ENCODE peak calls at places on chromosomes 3 and 15, in ten cellular contexts. W is psoas muscle; Z is GM13977; O is T47D; R is NCI-H510A treated with DMSO at 0.1 percent for 48 hours; L is activated T-cell treated with anti-CD3 and anti-CD28 coated beads for 1 hour; P is stimulated activated CD4-positive, alpha-beta T cell treated with anti-CD3 and anti-CD28 coated beads, Interleukin-15, amount 100 ng/mL, for 24 hours; T is GDM1; M is NCI-H774; F is fibroblast of the aortic adventitia. Y is an unnamed sample.
A peak's percentile ranks its signal among the peaks of the same experiment; 100 is the strongest.

GRCh38 chr3:191373327-191373726 is 43.0 kb upstream of the UTS2B start:
- DNase-seq in M (no peak), F (peak; percentile 51), T (no peak), P (no peak), L (no peak), R (no peak), O (no peak), W (no peak), Z (no peak), Y (no peak)

GRCh38 chr3:54034971-54035370 is 87.4 kb upstream of the CACNA2D3 start:
- DNase-seq in L (no peak), W (no peak), P (peak; percentile 3), F (no peak), R (no peak), Z (no peak), T (no peak), O (no peak), M (no peak), Y (no peak)

GRCh38 chr15:72472907-72473669 is 1.0 kb upstream of the ARIH1 start:
- DNase-seq in W (no peak), R (peak; percentile 43), P (no peak), L (no peak), T (no peak), O (no peak), F (peak; percentile 57), Z (no peak), M (no peak), Y (no peak)

GRCh38 chr3:51568978-51569377 is 30.5 kb downstream of the RAD54L2 start:
- DNase-seq in O (no peak), Z (no peak), L (no peak), T (peak; percentile 3), P (no peak), F (no peak), W (no peak), M (no peak), R (no peak), Y (no peak)

GRCh38 chr3:39433642-39434041 is 27.1 kb downstream of the RPSA start:
- DNase-seq in O (no peak), L (no peak), F (peak; percentile 76), P (no peak), R (no peak), T (no peak), W (no peak), Z (no peak), M (no peak), Y (no peak)

GRCh38 chr15:66943456-66944095 is 121.8 kb upstream of the SMAD3 start:
- DNase-seq in R (peak; percentile 10), T (no peak), O (peak; percentile 33), M (no peak), P (no peak), L (no peak), Z (no peak), F (no peak), W (no peak), Y (peak; percentile 48)

GRCh38 chr3:121834079-121834730 is 655 bp downstream of the IQCB1 start:
- DNase-seq in P (peak; percentile 19), F (no peak), W (no peak), T (no peak), L (no peak), R (no peak), M (no peak), Z (peak; percentile 28), O (peak; percentile 11), Y (no peak)

GRCh38 chr3:197501879-197502620 is 53.7 kb downstream of the BDH1 start:
- DNase-seq in Z (peak; percentile 86), P (peak; percentile 75), M (peak; percentile 14), T (no peak), W (no peak), L (no peak), O (peak; percentile 76), F (peak; percentile 55), R (peak; percentile 67), Y (peak; percentile 80)

GRCh38 chr3:32177702-32178198 is 60.7 kb upstream of the CMTM8 start:
- DNase-seq in F (peak; percentile 78), M (peak; percentile 36), W (no peak), L (no peak), O (peak; percentile 44), T (peak; percentile 66), Z (peak; percentile 55), P (peak; percentile 67), R (peak; percentile 52), Y (peak; percentile 51)

GRCh38 chr15:98888839-98889479 is 118.6 kb downstream of the PGPEP1L start:
- DNase-seq in P (no peak), W (no peak), Z (no peak), L (no peak), T (no peak), O (no peak), R (no peak), M (no peak), F (peak; percentile 72), Y (no peak)